ENCODE peak calls at places on chromosomes 5 and 9, in five cellular contexts. A is astrocyte, L is heart right ventricle, J is aorta, M is pancreas. N is an unnamed sample. For H3K4me1, the result is how much of the 10 kb centered on the place peaks cover.

GRCh38 chr9:132006657-132007370 is 72.9 kb downstream of the MED27 start:
- DNase-seq in A (peak), L (no peak), M (no peak), J (no peak), N (no peak)

GRCh38 chr5:174556756-174557155 is 167.6 kb upstream of the MSX2 start:
- DNase-seq in A (no peak), M (no peak), L (no peak), J (no peak), N (no peak)

GRCh38 chr9:137742698-137743097 is 123.9 kb downstream of the EHMT1 start:
- DNase-seq in A (no peak), J (no peak), L (no peak), M (no peak), N (peak)

GRCh38 chr5:148843510-148844318 is 17.3 kb downstream of the ADRB2 start:
- DNase-seq in J (no peak), L (no peak), A (peak), M (no peak), N (no peak)

GRCh38 chr5:36657563-36657995 is 51.2 kb downstream of the SLC1A3 start:
- DNase-seq in A (peak), J (peak), L (peak), M (peak), N (no peak)

GRCh38 chr5:137269886-137270285 is 229.2 kb downstream of the SPOCK1 start:
- DNase-seq in L (no peak), A (no peak), J (no peak), M (no peak), N (no peak)

GRCh38 chr5:72066658-72067057 is 40.6 kb upstream of the MAP1B start:
- DNase-seq in M (no peak), J (no peak), L (no peak), A (peak), N (no peak)

GRCh38 chr9:95461448-95462381 is 55.1 kb downstream of the PTCH1 start:
- DNase-seq in L (no peak), A (no peak), J (no peak), M (no peak), N (no peak)

GRCh38 chr5:25568989-25569625 is 924.3 kb upstream of the CDH10 start:
- DNase-seq in A (no peak), J (no peak), M (no peak), L (no peak), N (no peak)

GRCh38 chr5:179225387-179225786 is 119.9 kb downstream of the ADAMTS2 start:
- DNase-seq in J (no peak), L (no peak), M (no peak), A (no peak), N (no peak)

GRCh38 chr5:160833806-160834205 is 18.2 kb downstream of the ATP10B start:
- DNase-seq in A (no peak), J (no peak), L (no peak), M (no peak), N (no peak)

DNA sequence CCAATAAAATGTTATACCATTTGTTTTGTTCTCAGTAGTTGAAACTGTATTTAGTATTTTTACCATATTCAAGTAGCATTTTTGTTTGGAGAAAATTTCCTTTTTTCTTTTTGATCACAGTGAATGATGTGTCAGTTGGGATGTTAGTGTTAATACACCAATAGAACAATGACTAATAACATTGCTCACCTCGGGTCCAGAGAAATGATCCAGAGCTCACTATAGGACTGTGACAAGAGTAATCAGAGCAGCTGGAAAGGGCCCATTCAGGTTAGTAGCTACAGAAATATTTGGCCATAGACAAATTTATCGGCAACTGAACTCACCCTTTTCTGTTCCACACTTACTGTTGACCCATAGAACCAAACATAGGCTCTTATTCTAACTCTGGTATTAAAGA is 989.2 kb downstream of the TLE4 start:
- DNase-seq in M (no peak), J (no peak), L (no peak), A (no peak), N (no peak)
- H3K27ac ChIP-seq in M (no peak), J (no peak), L (no peak), A (no peak), N (no peak)

GRCh38 chr9:35728041-35728971 is 3.7 kb downstream of the TLN1 start:
- DNase-seq in M (no peak), L (peak), J (peak), A (peak), N (peak)
- H3K4me1 ChIP-seq in M (under half), L (half or more), J (under half), A (under half), N (half or more)

GRCh38 chr9:121781701-121782464 is 130.4 kb downstream of the DAB2IP start:
- DNase-seq in A (no peak), L (peak), J (no peak), M (no peak), N (no peak)

GRCh38 chr9:121781143-121781542 is 129.7 kb downstream of the DAB2IP start:
- DNase-seq in A (no peak), L (no peak), M (no peak), J (no peak), N (peak)

GRCh38 chr9:121779381-121780117 is 128.1 kb downstream of the DAB2IP start:
- DNase-seq in L (peak), M (no peak), A (no peak), J (no peak), N (peak)

GRCh38 chr9:121780177-121780576 is 128.7 kb downstream of the DAB2IP start:
- DNase-seq in M (no peak), L (peak), A (no peak), J (no peak), N (peak)

GRCh38 chr9:121780641-121781040 is 129.2 kb downstream of the DAB2IP start:
- DNase-seq in L (peak), J (no peak), A (no peak), M (no peak), N (peak)
- H3K27ac ChIP-seq in L (peak), J (no peak), A (no peak), M (no peak), N (no peak)

GRCh38 chr5:16461026-16461425 is 4.6 kb downstream of the ZNF622 start:
- DNase-seq in A (peak), J (no peak), L (no peak), M (no peak), N (no peak)

GRCh38 chr5:16467363-16468219 is 2.0 kb upstream of the ZNF622 start:
- DNase-seq in L (no peak), A (peak), J (no peak), M (no peak), N (no peak)

GRCh38 chr5:16461782-16462181 is 3.8 kb downstream of the ZNF622 start:
- DNase-seq in A (peak), M (no peak), L (no peak), J (no peak), N (no peak)

GRCh38 chr5:16465544-16466432 is at the start of gene ZNF622:
- DNase-seq in A (peak), M (peak), J (peak), L (peak), N (peak)

DNA sequence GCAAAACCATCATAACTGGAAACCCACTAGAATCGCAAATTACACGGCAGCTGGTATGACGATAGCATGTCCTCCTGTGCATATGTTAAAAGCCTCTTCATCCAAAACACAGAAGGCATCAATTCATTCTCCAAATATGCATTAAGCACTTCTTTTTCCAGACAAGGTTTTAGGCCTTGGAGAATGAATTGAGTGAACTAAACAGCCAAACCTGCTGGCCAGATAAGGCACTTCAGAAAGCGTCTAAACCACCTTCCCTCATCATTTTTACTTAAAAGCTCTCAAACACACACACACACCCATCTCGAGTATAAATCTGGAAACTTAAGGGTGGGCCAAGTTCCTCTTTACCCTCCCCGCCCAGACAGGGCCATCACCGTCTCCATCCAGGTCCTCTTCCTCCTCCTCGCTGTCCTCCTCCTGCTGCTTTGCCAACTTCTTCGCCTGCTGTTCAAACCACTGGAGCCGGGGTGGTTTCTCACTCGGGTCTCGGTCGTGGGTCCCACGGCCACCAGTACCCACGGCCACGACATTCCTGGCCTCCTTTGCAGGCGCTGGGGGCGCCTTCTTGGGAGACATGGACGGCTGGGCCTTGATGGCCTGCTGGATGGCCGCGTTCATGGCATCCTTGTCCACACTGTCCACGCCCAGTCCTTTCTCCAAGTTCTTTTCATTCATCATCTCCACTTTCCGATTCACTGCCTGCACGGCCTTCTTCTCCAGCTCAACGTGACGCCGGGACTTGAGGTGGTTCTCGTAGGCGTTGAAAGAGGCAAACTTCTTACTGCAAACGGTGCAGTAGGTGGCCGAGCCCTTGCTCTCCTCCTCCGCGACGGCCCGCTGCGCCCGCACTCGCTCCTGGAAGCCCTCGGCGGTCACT is 696 bp downstream of the ZNF622 start:
- DNase-seq in M (no peak), J (no peak), A (peak), L (no peak), N (peak)
- H3K4me1 ChIP-seq in M (under half), J (under half), A (under half), L (half or more), N (under half)

N was measured in kidney.